ENCODE peak calls at places on chromosome 2, in six cellular contexts. L is OCI-LY7, T is gastrocnemius medialis, X is IMR-90, C is fibroblast of lung, R is heart right ventricle. B is an unnamed sample.
A peak's percentile ranks its signal among the peaks of the same experiment; 100 is the strongest.

GRCh38 chr2:109009920-109010610 is 21.0 kb upstream of the EDAR start:
- DNase-seq in R (no peak), T (no peak), C (no peak), X (peak; percentile 35), L (no peak), B (no peak)

GRCh38 chr2:29462293-29462692 is 347.1 kb downstream of the CLIP4 start:
- DNase-seq in X (peak; percentile 68), C (no peak), T (no peak), R (no peak), L (no peak), B (no peak)

GRCh38 chr2:234326694-234327093 is 170.2 kb downstream of the ARL4C start:
- DNase-seq in T (no peak), X (no peak), R (no peak), C (no peak), L (no peak), B (no peak)

GRCh38 chr2:197307236-197307932 is 3.2 kb downstream of the ANKRD44 start:
- DNase-seq in R (no peak), T (no peak), L (peak; percentile 69), X (no peak), C (no peak), B (no peak)

GRCh38 chr2:29777164-29777563 is 144.2 kb downstream of the ALK start:
- DNase-seq in T (no peak), X (peak; percentile 8), R (no peak), L (no peak), C (no peak), B (no peak)

GRCh38 chr2:188383158-188383557 is 91.5 kb downstream of the GULP1 start:
- DNase-seq in R (no peak), T (no peak), X (peak; percentile 24), C (peak; percentile 40), L (no peak), B (no peak)

GRCh38 chr2:226905718-226906438 is 70.0 kb downstream of the RHBDD1 start:
- DNase-seq in C (no peak), R (no peak), L (peak; percentile 93), T (no peak), X (no peak), B (no peak)

GRCh38 chr2:168120310-168120709 is 127.1 kb downstream of the STK39 start:
- DNase-seq in C (no peak), R (no peak), L (peak; percentile 15), T (no peak), X (no peak), B (no peak)

GRCh38 chr2:217372794-217373193 is 512.9 kb upstream of the TNP1 start:
- DNase-seq in L (no peak), C (no peak), X (no peak), R (no peak), T (no peak), B (no peak)

GRCh38 chr2:235105821-235106359 is 154.1 kb downstream of the SH3BP4 start:
- DNase-seq in T (no peak), R (no peak), L (no peak), X (no peak), C (peak; percentile 17), B (no peak)

GRCh38 chr2:171403181-171403580 is 30.6 kb downstream of the METTL8 start:
- DNase-seq in X (peak; percentile 49), T (no peak), C (no peak), L (no peak), R (no peak), B (no peak)

GRCh38 chr2:54428401-54428800 is 27.7 kb upstream of the SPTBN1 start:
- DNase-seq in X (no peak), T (peak; percentile 23), L (no peak), R (peak; percentile 69), C (no peak), B (no peak)

GRCh38 chr2:54429055-54429454 is 27.1 kb upstream of the SPTBN1 start:
- DNase-seq in C (peak; percentile 26), R (no peak), T (no peak), L (no peak), X (no peak), B (no peak)

GRCh38 chr2:54423213-54423612 is 32.9 kb upstream of the SPTBN1 start:
- DNase-seq in C (no peak), X (no peak), L (no peak), R (peak; percentile 61), T (no peak), B (no peak)

GRCh38 chr2:54422072-54422581 is 34.0 kb upstream of the SPTBN1 start:
- DNase-seq in C (no peak), X (no peak), L (peak; percentile 13), T (no peak), R (no peak), B (peak; percentile 8)

GRCh38 chr2:54424555-54425163 is 31.5 kb upstream of the SPTBN1 start:
- DNase-seq in R (no peak), X (no peak), C (no peak), T (no peak), L (no peak), B (no peak)
- H3K4me1 ChIP-seq in R (peaks cover 87% of the 10 kb centered on the region), X (no peaks in the 10 kb centered on the region), C (peaks cover 4% of the 10 kb centered on the region), T (peaks cover 26% of the 10 kb centered on the region), L (no peaks in the 10 kb centered on the region), B (peaks cover 6% of the 10 kb centered on the region)

GRCh38 chr2:128835342-128835855 is 516.7 kb upstream of the HS6ST1 start:
- DNase-seq in T (no peak), X (no peak), C (no peak), L (no peak), R (no peak), B (no peak)
- TF ChIP-seq CTCF in T (no peak), X (no peak), C (no peak), L (no peak), R (no peak), B (no peak)

GRCh38 chr2:127633556-127634065 is 12.3 kb upstream of the GPR17 start:
- DNase-seq in C (no peak), L (no peak), T (no peak), X (no peak), R (no peak), B (no peak)

GRCh38 chr2:127632592-127633489 is 13.1 kb upstream of the GPR17 start:
- DNase-seq in C (no peak), R (no peak), X (no peak), T (no peak), L (peak; percentile 13), B (no peak)

GRCh38 chr2:127631184-127631996 is 14.6 kb upstream of the GPR17 start:
- DNase-seq in X (no peak), C (no peak), L (no peak), R (no peak), T (no peak), B (no peak)

GRCh38 chr2:127630409-127631183 is 15.4 kb upstream of the GPR17 start:
- DNase-seq in L (no peak), X (no peak), R (no peak), T (no peak), C (no peak), B (no peak)

GRCh38 chr2:127631997-127632581 is 13.9 kb upstream of the GPR17 start:
- DNase-seq in T (no peak), R (no peak), L (no peak), C (no peak), X (no peak), B (no peak)
- H3K27ac ChIP-seq in T (no peak overlapping the region), R (peak overlapping the region; percentile 26), L (no peak overlapping the region), C (no peak overlapping the region), X (no peak overlapping the region), B (no peak overlapping the region)

GRCh38 chr2:45260946-45261345 is 251.7 kb upstream of the SIX2 start:
- DNase-seq in C (no peak), L (no peak), T (no peak), R (no peak), X (no peak), B (no peak)

GRCh38 chr2:45265336-45265735 is 256.1 kb upstream of the SIX2 start:
- DNase-seq in C (no peak), T (no peak), L (no peak), X (no peak), R (no peak), B (no peak)

GRCh38 chr2:45261746-45262145 is 252.5 kb upstream of the SIX2 start:
- DNase-seq in R (no peak), X (no peak), L (peak; percentile 13), C (no peak), T (no peak), B (no peak)

GRCh38 chr2:45264227-45265225 is 255.3 kb upstream of the SIX2 start:
- DNase-seq in L (no peak), X (peak; percentile 69), T (no peak), R (no peak), C (peak; percentile 47), B (no peak)

DNA sequence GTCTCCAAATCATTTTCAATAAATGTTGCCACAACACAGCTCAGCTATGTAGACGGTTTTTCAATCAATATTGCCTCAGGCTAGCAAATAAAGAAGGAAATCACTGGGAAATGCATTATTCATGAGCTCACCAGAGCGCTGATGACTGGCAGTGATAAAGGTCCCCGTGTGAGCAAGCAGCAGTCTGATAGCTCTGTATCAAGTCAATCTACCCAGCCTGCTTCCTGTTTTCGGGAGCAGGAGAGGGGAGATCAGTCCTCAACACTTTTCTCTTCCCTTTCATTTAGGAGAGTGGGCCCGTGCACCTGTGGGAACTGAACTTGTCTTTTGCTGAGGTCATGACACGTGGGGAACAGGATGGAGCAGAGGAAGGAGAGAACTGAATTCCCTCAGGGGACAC is 253.9 kb upstream of the SIX2 start:
- DNase-seq in L (peak; percentile 55), X (no peak), T (no peak), R (no peak), C (no peak), B (no peak)
- H3K4me1 ChIP-seq in L (peaks cover 40% of the 10 kb centered on the region), X (peaks cover 1% of the 10 kb centered on the region), T (peaks cover 24% of the 10 kb centered on the region), R (peaks cover 21% of the 10 kb centered on the region), C (no peaks in the 10 kb centered on the region), B (no peaks in the 10 kb centered on the region)

GRCh38 chr2:96146881-96147592 is 1.8 kb upstream of the DUSP2 start:
- DNase-seq in T (peak; percentile 12), L (no peak), R (peak; percentile 19), C (no peak), X (no peak), B (no peak)

GRCh38 chr2:96146151-96146880 is 1.1 kb upstream of the DUSP2 start:
- DNase-seq in L (peak; percentile 92), C (no peak), R (peak; percentile 52), X (peak; percentile 16), T (peak; percentile 36), B (peak; percentile 75)

GRCh38 chr2:96143848-96144480 is 1.3 kb downstream of the DUSP2 start:
- DNase-seq in T (no peak), L (peak; percentile 67), C (no peak), R (no peak), X (no peak), B (peak; percentile 45)

GRCh38 chr2:96144481-96145027 is 686 bp downstream of the DUSP2 start:
- DNase-seq in X (no peak), C (peak; percentile 6), L (peak; percentile 47), R (no peak), T (no peak), B (no peak)

DNA sequence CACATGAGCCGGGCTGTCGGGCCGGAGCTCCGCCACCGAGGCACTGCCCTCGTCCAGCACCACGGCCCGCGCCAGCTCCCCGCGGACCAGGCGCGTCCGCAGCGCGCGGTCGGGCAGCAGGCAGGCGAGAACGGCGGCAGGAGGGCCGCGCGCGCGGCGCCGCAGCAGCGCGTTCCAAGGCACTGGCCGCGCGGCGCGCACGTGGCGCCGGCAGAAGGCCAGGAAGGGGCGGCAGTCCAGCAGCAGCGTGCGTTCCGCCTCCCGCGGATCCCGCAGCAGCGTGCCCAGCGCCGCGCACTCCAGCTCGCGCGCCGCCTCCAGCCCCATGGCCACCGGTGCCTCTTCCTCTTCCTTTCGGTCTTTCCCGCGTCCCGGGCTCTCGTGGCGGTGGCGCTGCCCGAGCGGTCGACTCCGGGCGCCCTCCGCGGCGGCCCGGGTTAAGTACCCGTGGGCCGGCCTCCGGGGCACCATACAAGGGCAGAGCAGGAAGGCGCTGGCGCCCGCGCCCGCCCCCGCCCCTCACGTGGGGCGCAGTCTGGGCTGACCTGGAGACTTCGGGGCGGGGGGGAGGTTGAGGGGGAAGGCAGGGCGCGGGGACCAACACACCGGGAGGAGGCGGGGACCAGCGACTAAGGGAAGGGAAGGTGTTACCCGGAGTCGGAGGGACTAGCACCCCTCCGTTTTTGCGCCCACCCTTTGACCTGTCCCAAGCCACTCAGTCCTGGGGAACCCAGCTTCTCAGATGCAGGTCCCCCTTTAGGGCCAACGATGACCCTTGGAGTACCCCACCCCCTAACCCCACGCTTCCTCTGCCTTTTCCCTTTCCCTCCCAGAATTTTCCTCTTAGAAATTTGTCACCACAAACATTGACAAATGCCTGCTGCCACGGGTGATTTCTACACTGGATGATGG is at the start of gene DUSP2:
- DNase-seq in T (peak; percentile 75), L (peak; percentile 90), C (peak; percentile 45), X (peak; percentile 59), R (peak; percentile 64), B (peak; percentile 80)
- TF ChIP-seq CTCF in T (peak; percentile 11), L (no peak), C (no peak), X (no peak), R (no peak), B (no peak)